ENCODE peak calls at places on chromosomes 4 and X, in eight cellular contexts. U is HepG2, T is GM12878, C is GM23248, M is fibroblast of lung, H is PC-3, F is SK-N-MC, S is HCT116. E is an unnamed sample.

GRCh38 chr4:27198971-27199370 is 338.3 kb downstream of the STIM2 start:
- DNase-seq in U (no peak), T (no peak), C (peak), M (no peak), H (no peak), F (no peak), S (no peak), E (no peak)

GRCh38 chr4:73662709-73663546 is 42.7 kb upstream of the RASSF6 start:
- DNase-seq in U (no peak), T (no peak), C (peak), M (peak), H (peak), F (peak), S (peak), E (no peak)

GRCh38 chrX:123088331-123088730 is 95.7 kb upstream of the GRIA3 start:
- DNase-seq in U (no peak), T (no peak), C (peak), M (no peak), H (no peak), F (no peak), S (no peak), E (no peak)

GRCh38 chr4:5203925-5204324 is 152.6 kb downstream of the STK32B start:
- DNase-seq in U (no peak), T (no peak), C (peak), M (no peak), H (no peak), F (no peak), S (no peak), E (no peak)

GRCh38 chr4:26878729-26879415 is 18.2 kb downstream of the STIM2 start:
- DNase-seq in U (no peak), T (no peak), C (peak), M (no peak), H (peak), F (no peak), S (no peak), E (no peak)

GRCh38 chrX:10190367-10190766 is 33.6 kb downstream of the CLCN4 start:
- DNase-seq in U (peak), T (no peak), C (peak), M (peak), H (peak), F (no peak), S (peak), E (peak)

GRCh38 chr4:113384600-113384999 is 335.1 kb downstream of the ANK2 start:
- DNase-seq in U (no peak), T (no peak), C (peak), M (peak), H (peak), F (no peak), S (peak), E (no peak)

GRCh38 chr4:38237139-38237538 is 276.9 kb downstream of the PTTG2 start:
- DNase-seq in U (peak), T (no peak), C (peak), M (peak), H (peak), F (no peak), S (no peak), E (no peak)

GRCh38 chrX:153763989-153764755 is at the start of gene PLXNB3:
- DNase-seq in U (peak), T (peak), C (peak), M (peak), H (peak), F (no peak), S (peak), E (peak)

GRCh38 chr4:136400829-136401228 is 1131.5 kb downstream of the PCDH18 start:
- DNase-seq in U (peak), T (no peak), C (no peak), M (peak), H (no peak), F (no peak), S (no peak), E (no peak)

GRCh38 chr4:5863461-5864113 is 29.3 kb downstream of the CRMP1 start:
- DNase-seq in U (no peak), T (no peak), C (peak), M (peak), H (peak), F (no peak), S (peak), E (peak)

GRCh38 chr4:174255790-174256189 is 27.7 kb downstream of the FBXO8 start:
- DNase-seq in U (no peak), T (no peak), C (peak), M (peak), H (peak), F (no peak), S (no peak), E (no peak)

GRCh38 chrX:40105791-40106676 is 8.3 kb upstream of the BCOR start:
- DNase-seq in U (no peak), T (no peak), C (peak), M (no peak), H (peak), F (no peak), S (no peak), E (peak)

GRCh38 chr4:71860643-71861042 is 76.8 kb upstream of the GC start:
- DNase-seq in U (peak), T (no peak), C (no peak), M (no peak), H (peak), F (no peak), S (peak), E (peak)

GRCh38 chr4:169659736-169660670 is 39.6 kb downstream of the CLCN3 start:
- DNase-seq in U (peak), T (peak), C (peak), M (peak), H (peak), F (peak), S (peak), E (peak)

GRCh38 chr4:48967626-48968025 is 18.4 kb upstream of the CWH43 start:
- DNase-seq in U (no peak), T (no peak), C (peak), M (peak), H (no peak), F (no peak), S (no peak), E (no peak)

GRCh38 chrX:154979671-154980070 is 42.9 kb downstream of the F8 start:
- DNase-seq in U (no peak), T (no peak), C (no peak), M (peak), H (no peak), F (no peak), S (no peak), E (no peak)

GRCh38 chr4:119300072-119300387 is 21.9 kb downstream of the FABP2 start:
- DNase-seq in U (no peak), T (peak), C (peak), M (peak), H (peak), F (no peak), S (no peak), E (no peak)

GRCh38 chrX:137550561-137551305 is 15.2 kb upstream of the ZIC3 start:
- DNase-seq in U (no peak), T (no peak), C (no peak), M (no peak), H (no peak), F (no peak), S (no peak), E (no peak)
- TF ChIP-seq EZH2 in U (no peak), T (no peak), C (no peak), M (no peak), H (no peak), F (no peak), S (no peak), E (no peak)

GRCh38 chr4:139537292-139537691 is 18.7 kb downstream of the SETD7 start:
- DNase-seq in U (no peak), T (no peak), C (no peak), M (no peak), H (no peak), F (no peak), S (no peak), E (no peak)

GRCh38 chr4:139535852-139536234 is 20.2 kb downstream of the SETD7 start:
- DNase-seq in U (no peak), T (no peak), C (no peak), M (peak), H (no peak), F (no peak), S (no peak), E (no peak)

GRCh38 chr4:139540161-139540560 is 15.9 kb downstream of the SETD7 start:
- DNase-seq in U (no peak), T (no peak), C (peak), M (no peak), H (no peak), F (no peak), S (no peak), E (no peak)

GRCh38 chr4:139535228-139535851 is 20.7 kb downstream of the SETD7 start:
- DNase-seq in U (no peak), T (no peak), C (no peak), M (peak), H (no peak), F (no peak), S (no peak), E (no peak)

GRCh38 chr4:139540637-139541036 is 15.4 kb downstream of the SETD7 start:
- DNase-seq in U (no peak), T (no peak), C (peak), M (no peak), H (no peak), F (no peak), S (no peak), E (no peak)
- H3K9ac ChIP-seq in U (no peak), T (no peak), C (no peak), M (no peak), H (no peak), F (no peak), S (no peak), E (no peak)

DNA sequence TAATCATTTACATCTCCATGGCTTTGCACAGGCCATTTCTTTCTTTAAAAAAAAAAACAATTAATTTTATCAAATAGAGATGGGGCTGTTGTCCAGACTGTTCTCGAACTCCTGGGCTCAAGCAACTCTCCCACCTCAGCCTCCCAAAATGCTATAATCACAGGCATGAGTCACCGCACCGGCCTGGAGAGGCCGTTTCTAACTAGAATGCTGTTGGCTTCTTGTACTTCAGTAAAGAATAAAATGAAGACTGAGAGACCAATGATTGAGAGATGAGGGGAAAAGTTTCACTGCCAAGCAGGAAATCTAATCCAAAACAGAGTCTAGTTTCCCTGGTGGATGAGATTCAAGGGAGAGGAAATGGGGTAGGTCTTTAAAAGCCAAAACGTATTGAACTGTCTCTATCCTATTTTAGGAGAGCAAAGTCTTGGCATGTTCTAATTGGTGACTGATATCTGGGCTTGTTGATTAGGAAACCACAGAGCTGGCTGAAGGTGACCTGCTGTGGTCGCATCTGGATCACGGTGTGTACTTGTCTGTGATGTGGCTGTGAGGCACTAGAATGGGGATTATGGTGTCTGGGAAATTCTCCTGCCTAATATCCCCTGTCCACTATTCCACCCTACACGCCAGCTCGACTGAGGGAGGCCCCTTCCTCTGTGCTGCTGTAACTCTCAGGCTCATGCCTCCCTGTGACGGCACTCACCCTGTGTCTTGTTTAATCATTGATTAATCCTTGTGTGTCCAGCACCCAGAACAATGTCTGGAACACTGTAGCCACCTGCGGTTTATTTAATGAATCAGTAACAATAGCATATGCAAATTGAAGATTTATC is 15.1 kb upstream of the TRIM2 start:
- DNase-seq in U (no peak), T (no peak), C (peak), M (peak), H (peak), F (no peak), S (no peak), E (no peak)
- TF ChIP-seq EZH2 in U (no peak), T (no peak), C (no peak), M (no peak), H (no peak), F (no peak), S (no peak), E (no peak)

DNA sequence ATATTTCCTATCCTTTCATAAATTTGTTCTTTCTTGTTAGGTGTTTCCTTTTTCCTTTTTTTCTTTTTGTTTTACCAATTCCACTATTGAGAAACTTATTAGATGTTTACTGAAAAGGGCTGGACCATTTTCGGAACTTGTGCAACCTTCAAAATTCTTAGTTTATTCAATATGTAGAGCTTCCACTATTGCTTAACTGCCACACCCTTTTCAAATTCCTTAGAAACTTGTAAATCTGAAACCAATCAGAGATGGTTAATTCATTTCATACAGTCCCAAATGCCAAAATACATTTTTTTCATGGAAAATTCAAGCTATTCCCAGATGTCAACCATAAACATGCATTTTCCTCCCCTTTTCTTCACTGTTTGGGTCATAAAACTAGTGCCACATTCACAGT is 66.1 kb upstream of the SLC39A8 start:
- DNase-seq in U (no peak), T (no peak), C (peak), M (peak), H (peak), F (no peak), S (no peak), E (no peak)
- H3K9ac ChIP-seq in U (no peak), T (no peak), C (no peak), M (no peak), H (no peak), F (no peak), S (no peak), E (no peak)

GRCh38 chrX:107505223-107505622 is 55.8 kb downstream of the FRMPD3 start:
- DNase-seq in U (peak), T (no peak), C (no peak), M (no peak), H (peak), F (no peak), S (no peak), E (no peak)

GRCh38 chrX:107508925-107509324 is 59.5 kb downstream of the FRMPD3 start:
- DNase-seq in U (no peak), T (no peak), C (no peak), M (no peak), H (no peak), F (no peak), S (no peak), E (no peak)

GRCh38 chrX:107506596-107507031 is 57.2 kb downstream of the FRMPD3 start:
- DNase-seq in U (no peak), T (no peak), C (no peak), M (no peak), H (no peak), F (no peak), S (no peak), E (no peak)

GRCh38 chrX:107507744-107508117 is 58.3 kb downstream of the FRMPD3 start:
- DNase-seq in U (no peak), T (no peak), C (no peak), M (no peak), H (no peak), F (no peak), S (no peak), E (no peak)

GRCh38 chrX:107507093-107507743 is 57.8 kb downstream of the FRMPD3 start:
- DNase-seq in U (no peak), T (no peak), C (no peak), M (no peak), H (no peak), F (no peak), S (no peak), E (no peak)
- TF ChIP-seq EZH2 in U (no peak), T (no peak), C (peak), M (no peak), H (no peak), F (no peak), S (no peak), E (no peak)

GRCh38 chr4:76704133-76704881 is 193.6 kb downstream of the SOWAHB start:
- DNase-seq in U (no peak), T (no peak), C (peak), M (peak), H (peak), F (no peak), S (peak), E (no peak)
- H3K9ac ChIP-seq in U (no peak), T (no peak), C (peak), M (no peak), H (peak), F (no peak), S (peak), E (no peak)

GRCh38 chrX:48814722-48815121 is 11.6 kb upstream of the ERAS start:
- DNase-seq in U (no peak), T (no peak), C (no peak), M (no peak), H (no peak), F (no peak), S (no peak), E (no peak)
- TF ChIP-seq EZH2 in U (no peak), T (no peak), C (no peak), M (no peak), H (no peak), F (no peak), S (no peak), E (no peak)

GRCh38 chrX:68894513-68895338 is 65.9 kb downstream of the EFNB1 start:
- DNase-seq in U (no peak), T (no peak), C (peak), M (peak), H (peak), F (peak), S (no peak), E (peak)

GRCh38 chrX:68894142-68894512 is 65.3 kb downstream of the EFNB1 start:
- DNase-seq in U (no peak), T (no peak), C (peak), M (no peak), H (no peak), F (no peak), S (no peak), E (no peak)

GRCh38 chrX:68895339-68896250 is 66.8 kb downstream of the EFNB1 start:
- DNase-seq in U (peak), T (no peak), C (peak), M (peak), H (peak), F (peak), S (no peak), E (no peak)

GRCh38 chrX:68892134-68892533 is 63.3 kb downstream of the EFNB1 start:
- DNase-seq in U (no peak), T (no peak), C (no peak), M (no peak), H (no peak), F (no peak), S (no peak), E (no peak)

DNA sequence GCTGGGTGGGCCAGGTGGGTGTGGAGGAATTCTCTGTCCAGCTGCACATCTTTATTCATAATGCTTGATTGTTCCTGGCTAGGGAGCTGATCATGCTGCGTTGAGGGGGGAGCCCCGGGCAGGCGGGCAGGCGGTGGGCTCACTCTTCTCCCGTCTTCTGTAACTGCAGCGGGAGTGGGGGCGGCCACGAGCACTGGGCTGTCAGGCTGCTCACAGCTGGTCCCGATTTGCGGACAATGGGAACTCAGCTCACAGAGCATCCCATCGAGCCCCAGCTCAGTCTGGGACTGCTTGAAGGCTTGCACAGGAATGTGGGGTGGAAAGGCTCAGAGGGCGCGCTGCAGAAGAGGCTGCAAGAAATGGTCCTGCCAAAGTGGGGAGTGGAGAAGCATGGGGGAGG is 63.8 kb downstream of the EFNB1 start:
- DNase-seq in U (no peak), T (no peak), C (no peak), M (no peak), H (no peak), F (no peak), S (no peak), E (no peak)
- H3K9ac ChIP-seq in U (no peak), T (no peak), C (no peak), M (no peak), H (no peak), F (no peak), S (no peak), E (no peak)

E was measured in DND-41.